ENCODE peak calls at places on chromosomes 16 and 17, in five cellular contexts. N, V, I, C and A are unnamed samples.

GRCh38 chr17:8141046-8141445 is 11.2 kb downstream of the PER1 start:
- DNase-seq in N (no peak), C (no peak), V (no peak), I (no peak), A (peak)

GRCh38 chr17:80649672-80650338 is 105.2 kb downstream of the RPTOR start:
- DNase-seq in N (peak), C (peak), V (peak), I (no peak), A (no peak)

GRCh38 chr17:869067-869466 is 86.9 kb downstream of the MRM3 start:
- DNase-seq in I (no peak), V (peak), N (peak), C (peak), A (no peak)

GRCh38 chr16:89922884-89923639 is at the start of gene TUBB3:
- DNase-seq in I (peak), N (peak), C (peak), V (peak), A (no peak)

GRCh38 chr17:71980171-71980570 is 140.6 kb upstream of the SOX9 start:
- DNase-seq in V (no peak), C (no peak), N (no peak), I (no peak), A (no peak)

GRCh38 chr17:47253541-47254402 is at the start of gene ITGB3:
- DNase-seq in C (peak), V (peak), N (peak), I (peak), A (peak)

GRCh38 chr16:81752225-81752875 is 26.7 kb upstream of the PLCG2 start:
- DNase-seq in N (no peak), I (peak), V (no peak), C (no peak), A (no peak)

GRCh38 chr16:2015117-2015946 is 4.3 kb upstream of the NPW start:
- DNase-seq in C (peak), N (peak), V (no peak), I (no peak), A (no peak)

GRCh38 chr16:25155553-25156460 is 44.3 kb downstream of the LCMT1 start:
- DNase-seq in C (no peak), N (no peak), V (no peak), I (no peak), A (no peak)

GRCh38 chr17:59839646-59840328 is 53.0 kb downstream of the TUBD1 start:
- DNase-seq in V (no peak), C (peak), I (no peak), N (peak), A (no peak)

GRCh38 chr17:56699186-56699895 is 105.8 kb downstream of the NOG start:
- DNase-seq in C (peak), V (peak), N (peak), I (no peak), A (peak)

GRCh38 chr17:57724038-57724728 is 20.9 kb downstream of the CCDC182 start:
- DNase-seq in V (no peak), I (no peak), C (no peak), N (no peak), A (no peak)

GRCh38 chr16:66873685-66874055 is 6.6 kb upstream of the PDP2 start:
- DNase-seq in N (no peak), C (no peak), V (no peak), I (no peak), A (no peak)

GRCh38 chr16:88569614-88569984 is 604 bp upstream of the ZC3H18 start:
- DNase-seq in N (peak), I (no peak), V (peak), C (peak), A (no peak)

GRCh38 chr17:75557075-75557851 is 30.3 kb upstream of the MYO15B start:
- DNase-seq in N (peak), V (peak), C (peak), I (peak), A (peak)